ENCODE peak calls at places on chromosomes 5 and 9, in nine cellular contexts. One of them, this sample, is unnamed.

GRCh38 chr9:136021171-136021890 is 60.2 kb upstream of the UBAC1 start:
- DNase-seq in stimulated activated CD8-positive, alpha-beta memory T cell treated with anti-CD3 and anti-CD28 coated beads, Interleukin-4, amount 100 ng/mL, for 1 hour: no peak
- DNase-seq in memory B cell: no peak
- DNase-seq in astrocyte: no peak
- DNase-seq in LoVo: no peak
- DNase-seq in Calu3: no peak
- DNase-seq in myocyte: no peak
- DNase-seq in progenitor cell of endocrine pancreas: no peak
- DNase-seq in GM12865: no peak
- DNase-seq in this sample: peak

GRCh38 chr5:177310332-177310731 is 1.4 kb downstream of the MXD3 start:
- DNase-seq in stimulated activated CD8-positive, alpha-beta memory T cell treated with anti-CD3 and anti-CD28 coated beads, Interleukin-4, amount 100 ng/mL, for 1 hour: no peak
- DNase-seq in memory B cell: no peak
- DNase-seq in astrocyte: no peak
- DNase-seq in LoVo: no peak
- DNase-seq in Calu3: no peak
- DNase-seq in myocyte: no peak
- DNase-seq in progenitor cell of endocrine pancreas: no peak
- DNase-seq in GM12865: no peak
- DNase-seq in this sample: no peak

GRCh38 chr9:133952598-133953550 is 39.2 kb downstream of the VAV2 start:
- DNase-seq in stimulated activated CD8-positive, alpha-beta memory T cell treated with anti-CD3 and anti-CD28 coated beads, Interleukin-4, amount 100 ng/mL, for 1 hour: no peak
- DNase-seq in memory B cell: no peak
- DNase-seq in astrocyte: no peak
- DNase-seq in LoVo: no peak
- DNase-seq in Calu3: no peak
- DNase-seq in myocyte: no peak
- DNase-seq in progenitor cell of endocrine pancreas: no peak
- DNase-seq in GM12865: no peak
- DNase-seq in this sample: peak

GRCh38 chr9:7785813-7786212 is 13.8 kb downstream of the DMAC1 start:
- DNase-seq in stimulated activated CD8-positive, alpha-beta memory T cell treated with anti-CD3 and anti-CD28 coated beads, Interleukin-4, amount 100 ng/mL, for 1 hour: no peak
- DNase-seq in memory B cell: no peak
- DNase-seq in astrocyte: no peak
- DNase-seq in LoVo: no peak
- DNase-seq in Calu3: no peak
- DNase-seq in myocyte: no peak
- DNase-seq in progenitor cell of endocrine pancreas: no peak
- DNase-seq in GM12865: no peak
- DNase-seq in this sample: no peak

GRCh38 chr9:111566234-111566633 is 33.2 kb downstream of the PTGR1 start:
- DNase-seq in stimulated activated CD8-positive, alpha-beta memory T cell treated with anti-CD3 and anti-CD28 coated beads, Interleukin-4, amount 100 ng/mL, for 1 hour: no peak
- DNase-seq in memory B cell: no peak
- DNase-seq in astrocyte: no peak
- DNase-seq in LoVo: no peak
- DNase-seq in Calu3: no peak
- DNase-seq in myocyte: peak
- DNase-seq in progenitor cell of endocrine pancreas: no peak
- DNase-seq in GM12865: no peak
- DNase-seq in this sample: peak

GRCh38 chr5:12413585-12413984 is 509.3 kb upstream of the CTNND2 start:
- DNase-seq in stimulated activated CD8-positive, alpha-beta memory T cell treated with anti-CD3 and anti-CD28 coated beads, Interleukin-4, amount 100 ng/mL, for 1 hour: no peak
- DNase-seq in memory B cell: no peak
- DNase-seq in astrocyte: no peak
- DNase-seq in LoVo: no peak
- DNase-seq in Calu3: no peak
- DNase-seq in myocyte: no peak
- DNase-seq in progenitor cell of endocrine pancreas: no peak
- DNase-seq in GM12865: no peak
- DNase-seq in this sample: no peak

GRCh38 chr9:136588663-136589464 is 43.0 kb upstream of the NOTCH1 start:
- DNase-seq in stimulated activated CD8-positive, alpha-beta memory T cell treated with anti-CD3 and anti-CD28 coated beads, Interleukin-4, amount 100 ng/mL, for 1 hour: no peak
- DNase-seq in memory B cell: no peak
- DNase-seq in astrocyte: no peak
- DNase-seq in LoVo: no peak
- DNase-seq in Calu3: no peak
- DNase-seq in myocyte: no peak
- DNase-seq in progenitor cell of endocrine pancreas: no peak
- DNase-seq in GM12865: no peak
- DNase-seq in this sample: no peak

GRCh38 chr5:88984040-88984439 is 101.1 kb upstream of the MEF2C start:
- DNase-seq in stimulated activated CD8-positive, alpha-beta memory T cell treated with anti-CD3 and anti-CD28 coated beads, Interleukin-4, amount 100 ng/mL, for 1 hour: no peak
- DNase-seq in memory B cell: no peak
- DNase-seq in astrocyte: no peak
- DNase-seq in LoVo: no peak
- DNase-seq in Calu3: no peak
- DNase-seq in myocyte: no peak
- DNase-seq in progenitor cell of endocrine pancreas: no peak
- DNase-seq in GM12865: no peak
- DNase-seq in this sample: no peak

GRCh38 chr9:109088221-109088620 is 31.5 kb downstream of the TMEM245 start:
- DNase-seq in stimulated activated CD8-positive, alpha-beta memory T cell treated with anti-CD3 and anti-CD28 coated beads, Interleukin-4, amount 100 ng/mL, for 1 hour: no peak
- DNase-seq in memory B cell: no peak
- DNase-seq in astrocyte: no peak
- DNase-seq in LoVo: no peak
- DNase-seq in Calu3: no peak
- DNase-seq in myocyte: no peak
- DNase-seq in progenitor cell of endocrine pancreas: no peak
- DNase-seq in GM12865: no peak
- DNase-seq in this sample: no peak

GRCh38 chr9:116632990-116633441 is 54.1 kb upstream of the TRIM32 start:
- DNase-seq in stimulated activated CD8-positive, alpha-beta memory T cell treated with anti-CD3 and anti-CD28 coated beads, Interleukin-4, amount 100 ng/mL, for 1 hour: no peak
- DNase-seq in memory B cell: no peak
- DNase-seq in astrocyte: peak
- DNase-seq in LoVo: no peak
- DNase-seq in Calu3: no peak
- DNase-seq in myocyte: no peak
- DNase-seq in progenitor cell of endocrine pancreas: no peak
- DNase-seq in GM12865: no peak
- DNase-seq in this sample: no peak

GRCh38 chr9:99905833-99906402 is 536 bp upstream of the STX17 start:
- DNase-seq in stimulated activated CD8-positive, alpha-beta memory T cell treated with anti-CD3 and anti-CD28 coated beads, Interleukin-4, amount 100 ng/mL, for 1 hour: no peak
- DNase-seq in memory B cell: no peak
- DNase-seq in astrocyte: peak
- DNase-seq in LoVo: peak
- DNase-seq in Calu3: peak
- DNase-seq in myocyte: peak
- DNase-seq in progenitor cell of endocrine pancreas: no peak
- DNase-seq in GM12865: no peak
- DNase-seq in this sample: no peak

GRCh38 chr9:1989500-1989899 is 25.6 kb upstream of the SMARCA2 start:
- DNase-seq in stimulated activated CD8-positive, alpha-beta memory T cell treated with anti-CD3 and anti-CD28 coated beads, Interleukin-4, amount 100 ng/mL, for 1 hour: no peak
- DNase-seq in memory B cell: no peak
- DNase-seq in astrocyte: no peak
- DNase-seq in LoVo: no peak
- DNase-seq in Calu3: no peak
- DNase-seq in myocyte: no peak
- DNase-seq in progenitor cell of endocrine pancreas: no peak
- DNase-seq in GM12865: no peak
- DNase-seq in this sample: no peak

GRCh38 chr9:99041618-99042017 is 63.3 kb upstream of the TGFBR1 start:
- DNase-seq in stimulated activated CD8-positive, alpha-beta memory T cell treated with anti-CD3 and anti-CD28 coated beads, Interleukin-4, amount 100 ng/mL, for 1 hour: no peak
- DNase-seq in memory B cell: no peak
- DNase-seq in astrocyte: no peak
- DNase-seq in LoVo: no peak
- DNase-seq in Calu3: no peak
- DNase-seq in myocyte: no peak
- DNase-seq in progenitor cell of endocrine pancreas: no peak
- DNase-seq in GM12865: no peak
- DNase-seq in this sample: no peak

GRCh38 chr5:152188219-152188618 is 216.9 kb downstream of the NMUR2 start:
- DNase-seq in stimulated activated CD8-positive, alpha-beta memory T cell treated with anti-CD3 and anti-CD28 coated beads, Interleukin-4, amount 100 ng/mL, for 1 hour: no peak
- DNase-seq in memory B cell: no peak
- DNase-seq in astrocyte: no peak
- DNase-seq in LoVo: no peak
- DNase-seq in Calu3: no peak
- DNase-seq in myocyte: no peak
- DNase-seq in progenitor cell of endocrine pancreas: no peak
- DNase-seq in GM12865: no peak
- DNase-seq in this sample: no peak

GRCh38 chr5:157563373-157564148 is 12.0 kb downstream of the ADAM19 start:
- DNase-seq in stimulated activated CD8-positive, alpha-beta memory T cell treated with anti-CD3 and anti-CD28 coated beads, Interleukin-4, amount 100 ng/mL, for 1 hour: no peak
- DNase-seq in memory B cell: no peak
- DNase-seq in astrocyte: peak
- DNase-seq in LoVo: no peak
- DNase-seq in Calu3: no peak
- DNase-seq in myocyte: peak
- DNase-seq in progenitor cell of endocrine pancreas: no peak
- DNase-seq in GM12865: no peak
- DNase-seq in this sample: peak

This sample was measured in right lobe of liver.